ENCODE peak calls at places on chromosomes 11 and 22, in ten cellular contexts. One of them, this sample, is unnamed.

GRCh38 chr11:1305063-1305495 is 4.4 kb downstream of the TOLLIP start:
- DNase-seq in uterus: no peak
- DNase-seq in epithelial cell of esophagus: no peak
- DNase-seq in GM23338: no peak
- DNase-seq in A549: no peak
- DNase-seq in transverse colon: no peak
- DNase-seq in ascending aorta: no peak
- DNase-seq in body of pancreas: no peak
- DNase-seq in astrocyte of the spinal cord: no peak
- DNase-seq in AG09309: no peak
- DNase-seq in this sample: no peak

GRCh38 chr11:94149435-94149834 is 20.8 kb downstream of the PANX1 start:
- DNase-seq in astrocyte of the spinal cord: peak
- DNase-seq in epithelial cell of esophagus: peak
- DNase-seq in AG09309: no peak
- DNase-seq in A549: no peak
- DNase-seq in GM23338: no peak
- DNase-seq in ascending aorta: no peak
- DNase-seq in transverse colon: no peak
- DNase-seq in body of pancreas: no peak
- DNase-seq in uterus: no peak
- DNase-seq in this sample: peak

GRCh38 chr11:62707277-62707771 is at the start of the genes BSCL2 and GNG3:
- DNase-seq in astrocyte of the spinal cord: no peak
- DNase-seq in uterus: no peak
- DNase-seq in GM23338: peak
- DNase-seq in ascending aorta: no peak
- DNase-seq in epithelial cell of esophagus: no peak
- DNase-seq in A549: no peak
- DNase-seq in body of pancreas: no peak
- DNase-seq in AG09309: no peak
- DNase-seq in transverse colon: no peak
- DNase-seq in this sample: no peak

GRCh38 chr22:44268431-44269116 is 44.2 kb downstream of the SHISAL1 start:
- DNase-seq in body of pancreas: no peak
- DNase-seq in uterus: no peak
- DNase-seq in transverse colon: no peak
- DNase-seq in A549: no peak
- DNase-seq in GM23338: no peak
- DNase-seq in AG09309: no peak
- DNase-seq in epithelial cell of esophagus: no peak
- DNase-seq in ascending aorta: no peak
- DNase-seq in astrocyte of the spinal cord: no peak
- DNase-seq in this sample: no peak

GRCh38 chr11:22165799-22166548 is 26.9 kb upstream of the ANO5 start:
- DNase-seq in astrocyte of the spinal cord: no peak
- DNase-seq in A549: no peak
- DNase-seq in GM23338: no peak
- DNase-seq in AG09309: no peak
- DNase-seq in ascending aorta: no peak
- DNase-seq in epithelial cell of esophagus: no peak
- DNase-seq in uterus: no peak
- DNase-seq in transverse colon: no peak
- DNase-seq in body of pancreas: no peak
- DNase-seq in this sample: no peak

GRCh38 chr11:35334385-35335090 is 84.8 kb downstream of the SLC1A2 start:
- DNase-seq in body of pancreas: no peak
- DNase-seq in A549: no peak
- DNase-seq in GM23338: no peak
- DNase-seq in transverse colon: no peak
- DNase-seq in ascending aorta: no peak
- DNase-seq in epithelial cell of esophagus: peak
- DNase-seq in AG09309: no peak
- DNase-seq in uterus: no peak
- DNase-seq in astrocyte of the spinal cord: no peak
- DNase-seq in this sample: no peak

GRCh38 chr11:119316729-119317591 is at the start of gene MCAM:
- DNase-seq in GM23338: peak
- DNase-seq in transverse colon: no peak
- DNase-seq in uterus: peak
- DNase-seq in astrocyte of the spinal cord: peak
- DNase-seq in A549: no peak
- DNase-seq in epithelial cell of esophagus: peak
- DNase-seq in AG09309: no peak
- DNase-seq in body of pancreas: no peak
- DNase-seq in ascending aorta: peak
- DNase-seq in this sample: no peak

GRCh38 chr11:1484716-1485503 is 1.7 kb downstream of the MOB2 start:
- DNase-seq in uterus: no peak
- DNase-seq in ascending aorta: no peak
- DNase-seq in GM23338: no peak
- DNase-seq in AG09309: no peak
- DNase-seq in astrocyte of the spinal cord: no peak
- DNase-seq in A549: no peak
- DNase-seq in epithelial cell of esophagus: no peak
- DNase-seq in transverse colon: no peak
- DNase-seq in body of pancreas: no peak
- DNase-seq in this sample: no peak

GRCh38 chr11:11016123-11016522 is 158.3 kb upstream of the ZBED5 start:
- DNase-seq in transverse colon: no peak
- DNase-seq in astrocyte of the spinal cord: no peak
- DNase-seq in A549: no peak
- DNase-seq in GM23338: no peak
- DNase-seq in epithelial cell of esophagus: peak
- DNase-seq in AG09309: no peak
- DNase-seq in body of pancreas: no peak
- DNase-seq in ascending aorta: no peak
- DNase-seq in uterus: no peak
- DNase-seq in this sample: no peak

GRCh38 chr11:11011617-11012016 is 153.8 kb upstream of the ZBED5 start:
- DNase-seq in transverse colon: no peak
- DNase-seq in uterus: no peak
- DNase-seq in epithelial cell of esophagus: no peak
- DNase-seq in astrocyte of the spinal cord: no peak
- DNase-seq in AG09309: no peak
- DNase-seq in ascending aorta: no peak
- DNase-seq in GM23338: no peak
- DNase-seq in body of pancreas: no peak
- DNase-seq in A549: no peak
- DNase-seq in this sample: no peak

DNA sequence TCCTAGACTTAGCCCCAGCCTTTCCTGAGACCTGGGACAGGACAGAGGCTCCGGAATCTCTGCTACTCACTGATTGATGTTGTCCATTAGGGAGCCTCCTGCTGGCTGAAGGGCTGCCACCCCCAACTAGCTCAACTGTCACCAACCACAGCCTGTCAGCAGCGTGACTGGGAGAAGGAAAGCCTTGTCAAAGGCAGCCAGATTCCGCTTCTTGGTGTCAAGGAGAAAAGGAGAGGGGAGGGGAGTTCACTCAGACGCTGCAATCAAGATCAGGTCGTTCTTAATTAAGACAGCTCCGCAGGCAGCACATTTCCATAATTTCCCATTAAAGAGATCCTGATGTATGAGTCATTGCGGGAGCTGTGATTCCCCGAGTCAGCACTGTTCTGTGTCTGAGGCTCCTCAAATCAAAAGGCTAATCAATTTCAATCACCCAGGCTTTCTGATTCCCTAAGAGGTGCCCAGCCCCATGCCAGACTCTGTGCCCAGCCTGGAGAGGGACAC is 152.8 kb upstream of the ZBED5 start:
- DNase-seq in astrocyte of the spinal cord: peak
- DNase-seq in epithelial cell of esophagus: peak
- DNase-seq in GM23338: peak
- DNase-seq in body of pancreas: no peak
- DNase-seq in AG09309: no peak
- DNase-seq in uterus: peak
- DNase-seq in ascending aorta: no peak
- DNase-seq in transverse colon: peak
- DNase-seq in A549: peak
- DNase-seq in this sample: no peak
- TF ChIP-seq CTCF in astrocyte of the spinal cord: peak
- TF ChIP-seq CTCF in epithelial cell of esophagus: peak
- TF ChIP-seq CTCF in GM23338: peak
- TF ChIP-seq CTCF in body of pancreas: no peak
- TF ChIP-seq CTCF in AG09309: peak
- TF ChIP-seq CTCF in uterus: peak
- TF ChIP-seq CTCF in ascending aorta: peak
- TF ChIP-seq CTCF in transverse colon: peak
- TF ChIP-seq CTCF in A549: peak
- TF ChIP-seq CTCF in this sample: peak

GRCh38 chr22:21702094-21702493 is 33.5 kb downstream of the YPEL1 start:
- DNase-seq in A549: no peak
- DNase-seq in AG09309: no peak
- DNase-seq in epithelial cell of esophagus: no peak
- DNase-seq in ascending aorta: no peak
- DNase-seq in uterus: no peak
- DNase-seq in transverse colon: no peak
- DNase-seq in astrocyte of the spinal cord: no peak
- DNase-seq in GM23338: no peak
- DNase-seq in body of pancreas: no peak
- DNase-seq in this sample: no peak

GRCh38 chr22:21703684-21704316 is 31.8 kb downstream of the YPEL1 start:
- DNase-seq in uterus: no peak
- DNase-seq in epithelial cell of esophagus: no peak
- DNase-seq in astrocyte of the spinal cord: no peak
- DNase-seq in A549: no peak
- DNase-seq in ascending aorta: no peak
- DNase-seq in transverse colon: no peak
- DNase-seq in AG09309: no peak
- DNase-seq in body of pancreas: no peak
- DNase-seq in GM23338: no peak
- DNase-seq in this sample: no peak

GRCh38 chr22:21701384-21701971 is 34.1 kb downstream of the YPEL1 start:
- DNase-seq in transverse colon: no peak
- DNase-seq in AG09309: no peak
- DNase-seq in epithelial cell of esophagus: no peak
- DNase-seq in astrocyte of the spinal cord: no peak
- DNase-seq in GM23338: no peak
- DNase-seq in A549: no peak
- DNase-seq in uterus: no peak
- DNase-seq in ascending aorta: no peak
- DNase-seq in body of pancreas: no peak
- DNase-seq in this sample: no peak

GRCh38 chr22:21700822-21701221 is 34.8 kb downstream of the YPEL1 start:
- DNase-seq in AG09309: no peak
- DNase-seq in GM23338: no peak
- DNase-seq in transverse colon: no peak
- DNase-seq in astrocyte of the spinal cord: no peak
- DNase-seq in uterus: no peak
- DNase-seq in A549: no peak
- DNase-seq in epithelial cell of esophagus: no peak
- DNase-seq in body of pancreas: no peak
- DNase-seq in ascending aorta: no peak
- DNase-seq in this sample: no peak

DNA sequence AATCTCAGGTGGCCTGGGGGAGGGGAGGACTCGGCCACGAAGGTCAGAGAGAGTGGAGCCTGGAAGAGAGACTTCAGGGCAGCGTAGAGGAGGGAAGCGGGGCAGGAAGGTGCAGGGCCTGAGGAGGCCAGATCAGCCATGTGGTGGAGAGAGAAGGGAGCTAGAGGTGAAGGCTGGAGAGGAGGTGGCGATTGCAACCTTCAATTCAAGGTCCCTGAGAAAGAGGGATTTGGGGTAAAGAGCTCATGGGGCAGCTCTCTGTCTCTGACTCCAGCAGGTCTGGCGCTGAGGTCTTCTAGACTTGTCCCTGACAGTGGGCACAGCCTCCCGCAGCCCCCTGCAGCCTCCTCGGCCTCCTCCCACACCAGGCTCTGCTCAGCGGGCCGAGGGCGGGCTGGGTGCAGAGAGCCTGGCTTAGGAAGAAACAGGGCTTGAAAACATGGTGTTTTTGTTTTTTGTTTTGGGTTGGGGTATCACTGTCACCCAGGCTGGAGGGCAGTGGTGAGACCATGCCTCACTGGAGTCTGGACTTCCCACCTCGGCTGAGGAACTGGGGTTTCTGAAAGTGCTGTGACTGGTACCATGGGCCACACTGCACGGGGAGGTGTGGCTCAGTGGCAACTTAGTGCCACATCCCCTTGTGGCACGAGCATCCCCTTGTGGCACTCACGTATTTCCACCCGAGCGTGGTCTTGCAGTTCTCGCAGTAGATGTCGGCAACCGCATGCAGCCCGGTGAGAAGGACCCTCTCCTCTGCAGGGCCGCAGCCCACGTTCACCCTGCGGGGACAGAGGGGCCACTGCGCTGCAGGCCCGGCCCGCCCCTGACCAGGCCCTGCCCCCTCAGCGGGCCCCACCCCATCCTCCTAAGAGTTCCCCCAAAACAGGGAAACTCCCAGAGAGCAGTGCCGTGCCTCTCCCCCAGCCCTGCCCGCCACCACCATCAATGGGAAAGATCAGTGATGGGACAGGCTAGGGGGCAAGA is 32.6 kb downstream of the YPEL1 start:
- DNase-seq in body of pancreas: no peak
- DNase-seq in epithelial cell of esophagus: no peak
- DNase-seq in A549: no peak
- DNase-seq in GM23338: no peak
- DNase-seq in uterus: no peak
- DNase-seq in astrocyte of the spinal cord: no peak
- DNase-seq in AG09309: no peak
- DNase-seq in ascending aorta: no peak
- DNase-seq in transverse colon: no peak
- DNase-seq in this sample: no peak
- H3K4me3 ChIP-seq in body of pancreas: no peak
- H3K4me3 ChIP-seq in epithelial cell of esophagus: no peak
- H3K4me3 ChIP-seq in A549: no peak
- H3K4me3 ChIP-seq in GM23338: no peak
- H3K4me3 ChIP-seq in uterus: no peak
- H3K4me3 ChIP-seq in astrocyte of the spinal cord: no peak
- H3K4me3 ChIP-seq in AG09309: no peak
- H3K4me3 ChIP-seq in ascending aorta: no peak
- H3K4me3 ChIP-seq in transverse colon: no peak
- H3K4me3 ChIP-seq in this sample: no peak

GRCh38 chr22:26589367-26589844 is 526 bp downstream of the TPST2 start:
- DNase-seq in uterus: peak
- DNase-seq in AG09309: no peak
- DNase-seq in ascending aorta: peak
- DNase-seq in GM23338: peak
- DNase-seq in astrocyte of the spinal cord: peak
- DNase-seq in A549: no peak
- DNase-seq in epithelial cell of esophagus: peak
- DNase-seq in transverse colon: peak
- DNase-seq in body of pancreas: peak
- DNase-seq in this sample: no peak

GRCh38 chr22:26588749-26589366 is 1.1 kb downstream of the TPST2 start:
- DNase-seq in body of pancreas: no peak
- DNase-seq in AG09309: no peak
- DNase-seq in GM23338: no peak
- DNase-seq in A549: no peak
- DNase-seq in transverse colon: no peak
- DNase-seq in uterus: no peak
- DNase-seq in epithelial cell of esophagus: no peak
- DNase-seq in ascending aorta: no peak
- DNase-seq in astrocyte of the spinal cord: no peak
- DNase-seq in this sample: no peak

GRCh38 chr22:26587991-26588613 is 1.8 kb downstream of the TPST2 start:
- DNase-seq in uterus: no peak
- DNase-seq in epithelial cell of esophagus: no peak
- DNase-seq in transverse colon: no peak
- DNase-seq in GM23338: no peak
- DNase-seq in astrocyte of the spinal cord: no peak
- DNase-seq in ascending aorta: no peak
- DNase-seq in AG09309: no peak
- DNase-seq in body of pancreas: no peak
- DNase-seq in A549: no peak
- DNase-seq in this sample: no peak

GRCh38 chr22:26590525-26590858 is 560 bp upstream of the TPST2 start:
- DNase-seq in astrocyte of the spinal cord: no peak
- DNase-seq in AG09309: no peak
- DNase-seq in body of pancreas: no peak
- DNase-seq in ascending aorta: no peak
- DNase-seq in transverse colon: no peak
- DNase-seq in A549: no peak
- DNase-seq in uterus: no peak
- DNase-seq in GM23338: no peak
- DNase-seq in epithelial cell of esophagus: no peak
- DNase-seq in this sample: no peak

DNA sequence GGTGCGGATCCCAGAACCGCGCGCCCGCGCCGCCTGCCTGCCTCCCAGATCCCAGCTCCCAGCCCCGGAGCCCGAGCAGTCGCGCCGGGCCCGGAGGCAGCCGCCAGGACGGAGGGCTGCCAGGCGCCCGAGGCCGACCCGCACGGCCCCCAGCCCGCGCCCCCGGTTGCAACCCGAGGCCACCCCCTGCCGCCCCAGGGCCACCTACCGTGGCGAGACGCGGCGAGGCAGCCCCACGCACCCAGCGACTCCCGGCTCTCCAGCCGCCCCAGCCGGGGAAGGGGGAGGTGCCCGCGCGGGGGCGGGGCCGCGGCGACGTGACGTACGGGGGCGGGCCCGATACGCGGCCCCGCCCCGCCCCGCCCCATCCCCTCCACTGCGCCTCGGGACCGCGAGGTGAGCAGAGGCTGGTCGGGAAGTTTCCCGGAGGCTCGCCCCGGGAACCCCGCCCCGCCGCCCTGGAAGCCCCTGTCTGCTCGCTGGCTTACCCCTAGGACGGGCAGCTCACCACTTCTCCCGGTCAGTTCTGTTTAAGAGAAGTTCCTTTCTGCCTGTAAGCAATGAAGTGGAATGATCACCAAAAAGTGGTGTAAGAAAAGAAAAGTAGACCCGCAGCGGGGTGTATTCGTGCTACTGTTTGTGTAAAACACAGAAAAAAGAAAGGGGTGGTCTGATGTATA is at the start of gene TPST2:
- DNase-seq in body of pancreas: peak
- DNase-seq in ascending aorta: peak
- DNase-seq in transverse colon: peak
- DNase-seq in A549: peak
- DNase-seq in AG09309: no peak
- DNase-seq in uterus: peak
- DNase-seq in astrocyte of the spinal cord: peak
- DNase-seq in GM23338: peak
- DNase-seq in epithelial cell of esophagus: peak
- DNase-seq in this sample: peak
- TF ChIP-seq CTCF in body of pancreas: peak
- TF ChIP-seq CTCF in ascending aorta: no peak
- TF ChIP-seq CTCF in transverse colon: no peak
- TF ChIP-seq CTCF in A549: no peak
- TF ChIP-seq CTCF in AG09309: no peak
- TF ChIP-seq CTCF in uterus: no peak
- TF ChIP-seq CTCF in astrocyte of the spinal cord: no peak
- TF ChIP-seq CTCF in GM23338: no peak
- TF ChIP-seq CTCF in epithelial cell of esophagus: no peak
- TF ChIP-seq CTCF in this sample: no peak

GRCh38 chr22:19479358-19480172 is at the start of gene CDC45:
- DNase-seq in A549: peak
- DNase-seq in body of pancreas: peak
- DNase-seq in uterus: peak
- DNase-seq in ascending aorta: peak
- DNase-seq in AG09309: peak
- DNase-seq in GM23338: peak
- DNase-seq in transverse colon: peak
- DNase-seq in epithelial cell of esophagus: peak
- DNase-seq in astrocyte of the spinal cord: peak
- DNase-seq in this sample: peak

GRCh38 chr22:19476023-19476422 is 3.0 kb downstream of the UFD1 start:
- DNase-seq in epithelial cell of esophagus: no peak
- DNase-seq in A549: no peak
- DNase-seq in transverse colon: no peak
- DNase-seq in GM23338: no peak
- DNase-seq in AG09309: no peak
- DNase-seq in ascending aorta: no peak
- DNase-seq in astrocyte of the spinal cord: no peak
- DNase-seq in uterus: no peak
- DNase-seq in body of pancreas: no peak
- DNase-seq in this sample: no peak

GRCh38 chr22:19477321-19478085 is 1.5 kb downstream of the UFD1 start:
- DNase-seq in AG09309: no peak
- DNase-seq in transverse colon: no peak
- DNase-seq in ascending aorta: no peak
- DNase-seq in uterus: no peak
- DNase-seq in epithelial cell of esophagus: no peak
- DNase-seq in A549: no peak
- DNase-seq in astrocyte of the spinal cord: peak
- DNase-seq in GM23338: no peak
- DNase-seq in body of pancreas: no peak
- DNase-seq in this sample: no peak

GRCh38 chr22:19478466-19479357 is at the start of gene UFD1:
- DNase-seq in astrocyte of the spinal cord: peak
- DNase-seq in A549: peak
- DNase-seq in uterus: peak
- DNase-seq in ascending aorta: peak
- DNase-seq in AG09309: peak
- DNase-seq in transverse colon: peak
- DNase-seq in epithelial cell of esophagus: peak
- DNase-seq in GM23338: peak
- DNase-seq in body of pancreas: peak
- DNase-seq in this sample: peak

GRCh38 chr22:19478086-19478392 is 954 bp downstream of the UFD1 start:
- DNase-seq in A549: no peak
- DNase-seq in GM23338: no peak
- DNase-seq in uterus: no peak
- DNase-seq in transverse colon: no peak
- DNase-seq in epithelial cell of esophagus: no peak
- DNase-seq in AG09309: no peak
- DNase-seq in body of pancreas: no peak
- DNase-seq in astrocyte of the spinal cord: no peak
- DNase-seq in ascending aorta: no peak
- DNase-seq in this sample: no peak
- H3K4me3 ChIP-seq in A549: peak
- H3K4me3 ChIP-seq in GM23338: peak
- H3K4me3 ChIP-seq in uterus: peak
- H3K4me3 ChIP-seq in transverse colon: peak
- H3K4me3 ChIP-seq in epithelial cell of esophagus: peak
- H3K4me3 ChIP-seq in AG09309: peak
- H3K4me3 ChIP-seq in body of pancreas: peak
- H3K4me3 ChIP-seq in astrocyte of the spinal cord: peak
- H3K4me3 ChIP-seq in ascending aorta: peak
- H3K4me3 ChIP-seq in this sample: peak

This sample was measured in astrocyte of the cerebellum.